ENCODE peak calls at places on chromosomes 6 and 20, in eight cellular contexts. One of them, this sample, is unnamed.

GRCh38 chr20:59825944-59826759 is 107.3 kb downstream of the SYCP2 start:
- DNase-seq in B cell: no peak
- DNase-seq in endothelial cell: no peak
- DNase-seq in left colon: peak
- DNase-seq in activated CD8-positive, alpha-beta memory T cell treated with anti-CD3 and anti-CD28 coated beads, Interleukin-2, amount 50 U/mL, for 4 hours: no peak
- DNase-seq in fibroblast of lung: no peak
- DNase-seq in fibroblast of gingiva: no peak
- DNase-seq in AG20443: no peak
- DNase-seq in this sample: no peak

GRCh38 chr6:106885659-106886058 is 88.9 kb downstream of the CD24 start:
- DNase-seq in fibroblast of lung: no peak
- DNase-seq in left colon: no peak
- DNase-seq in AG20443: no peak
- DNase-seq in fibroblast of gingiva: no peak
- DNase-seq in B cell: no peak
- DNase-seq in endothelial cell: no peak
- DNase-seq in activated CD8-positive, alpha-beta memory T cell treated with anti-CD3 and anti-CD28 coated beads, Interleukin-2, amount 50 U/mL, for 4 hours: no peak
- DNase-seq in this sample: no peak

GRCh38 chr20:40054311-40054710 is 634.7 kb downstream of the MAFB start:
- DNase-seq in fibroblast of lung: no peak
- DNase-seq in endothelial cell: no peak
- DNase-seq in activated CD8-positive, alpha-beta memory T cell treated with anti-CD3 and anti-CD28 coated beads, Interleukin-2, amount 50 U/mL, for 4 hours: no peak
- DNase-seq in AG20443: no peak
- DNase-seq in B cell: no peak
- DNase-seq in left colon: no peak
- DNase-seq in fibroblast of gingiva: no peak
- DNase-seq in this sample: no peak

GRCh38 chr6:164087870-164088269 is 673.4 kb downstream of the QKI start:
- DNase-seq in activated CD8-positive, alpha-beta memory T cell treated with anti-CD3 and anti-CD28 coated beads, Interleukin-2, amount 50 U/mL, for 4 hours: no peak
- DNase-seq in AG20443: no peak
- DNase-seq in left colon: no peak
- DNase-seq in B cell: no peak
- DNase-seq in endothelial cell: no peak
- DNase-seq in fibroblast of gingiva: no peak
- DNase-seq in fibroblast of lung: no peak
- DNase-seq in this sample: no peak

GRCh38 chr20:25867776-25868649 is 171.4 kb upstream of the ZNF337 start:
- DNase-seq in fibroblast of gingiva: peak
- DNase-seq in left colon: peak
- DNase-seq in endothelial cell: peak
- DNase-seq in fibroblast of lung: peak
- DNase-seq in activated CD8-positive, alpha-beta memory T cell treated with anti-CD3 and anti-CD28 coated beads, Interleukin-2, amount 50 U/mL, for 4 hours: peak
- DNase-seq in B cell: peak
- DNase-seq in AG20443: peak
- DNase-seq in this sample: peak

GRCh38 chr20:20743511-20744169 is 31.2 kb upstream of the RALGAPA2 start:
- DNase-seq in left colon: peak
- DNase-seq in fibroblast of lung: peak
- DNase-seq in B cell: peak
- DNase-seq in AG20443: no peak
- DNase-seq in endothelial cell: peak
- DNase-seq in activated CD8-positive, alpha-beta memory T cell treated with anti-CD3 and anti-CD28 coated beads, Interleukin-2, amount 50 U/mL, for 4 hours: no peak
- DNase-seq in fibroblast of gingiva: peak
- DNase-seq in this sample: no peak

GRCh38 chr6:81865712-81866111 is 113.2 kb upstream of the TENT5A start:
- DNase-seq in AG20443: peak
- DNase-seq in activated CD8-positive, alpha-beta memory T cell treated with anti-CD3 and anti-CD28 coated beads, Interleukin-2, amount 50 U/mL, for 4 hours: no peak
- DNase-seq in left colon: no peak
- DNase-seq in fibroblast of gingiva: peak
- DNase-seq in B cell: no peak
- DNase-seq in endothelial cell: no peak
- DNase-seq in fibroblast of lung: peak
- DNase-seq in this sample: no peak

GRCh38 chr20:58755751-58756524 is 63.3 kb downstream of the NPEPL1 start:
- DNase-seq in activated CD8-positive, alpha-beta memory T cell treated with anti-CD3 and anti-CD28 coated beads, Interleukin-2, amount 50 U/mL, for 4 hours: no peak
- DNase-seq in left colon: no peak
- DNase-seq in fibroblast of lung: no peak
- DNase-seq in AG20443: no peak
- DNase-seq in endothelial cell: no peak
- DNase-seq in fibroblast of gingiva: no peak
- DNase-seq in B cell: no peak
- DNase-seq in this sample: no peak

GRCh38 chr20:11492391-11492790 is 425.3 kb upstream of the BTBD3 start:
- DNase-seq in fibroblast of gingiva: no peak
- DNase-seq in endothelial cell: no peak
- DNase-seq in left colon: no peak
- DNase-seq in fibroblast of lung: no peak
- DNase-seq in activated CD8-positive, alpha-beta memory T cell treated with anti-CD3 and anti-CD28 coated beads, Interleukin-2, amount 50 U/mL, for 4 hours: no peak
- DNase-seq in AG20443: no peak
- DNase-seq in B cell: no peak
- DNase-seq in this sample: no peak

This sample was measured in Peyer's patch.